ENCODE peak calls at places on chromosomes 11 and 22, in four cellular contexts. L, O, A and H are unnamed samples.
A peak's percentile ranks its signal among the peaks of the same experiment; 100 is the strongest.

GRCh38 chr11:131591051-131591461 is 220.6 kb downstream of the NTM start:
- DNase-seq in L (no peak), O (no peak), A (peak; percentile 63), H (no peak)

GRCh38 chr11:118522571-118523072 is 4.7 kb upstream of the TTC36 start:
- DNase-seq in L (peak; percentile 35), O (peak; percentile 41), A (no peak), H (peak; percentile 42)

GRCh38 chr11:79931692-79932091 is 490.9 kb upstream of the TENM4 start:
- DNase-seq in L (no peak), O (no peak), A (no peak), H (no peak)

GRCh38 chr22:45211435-45211834 is 29.3 kb downstream of the KIAA0930 start:
- DNase-seq in L (no peak), O (no peak), A (no peak), H (no peak)

GRCh38 chr11:108117746-108118371 is 3.5 kb upstream of the ACAT1 start:
- DNase-seq in L (peak; percentile 46), O (peak; percentile 47), A (no peak), H (peak; percentile 63)

GRCh38 chr11:65640483-65641207 is 2.7 kb downstream of the SIPA1 start:
- DNase-seq in L (no peak), O (no peak), A (no peak), H (no peak)

GRCh38 chr22:40367342-40367741 is 3.1 kb upstream of the SGSM3 start:
- DNase-seq in L (no peak), O (no peak), A (no peak), H (no peak)

GRCh38 chr22:41620646-41621098 is at the start of gene DESI1:
- DNase-seq in L (peak; percentile 21), O (no peak), A (no peak), H (no peak)

GRCh38 chr11:10927533-10927932 is 69.7 kb upstream of the ZBED5 start:
- DNase-seq in L (no peak), O (no peak), A (no peak), H (no peak)

GRCh38 chr11:10925149-10925926 is 67.5 kb upstream of the ZBED5 start:
- DNase-seq in L (no peak), O (no peak), A (no peak), H (peak; percentile 48)

GRCh38 chr11:10923886-10924285 is 66.0 kb upstream of the ZBED5 start:
- DNase-seq in L (no peak), O (no peak), A (no peak), H (no peak)

GRCh38 chr11:10930224-10930960 is 72.5 kb upstream of the ZBED5 start:
- DNase-seq in L (no peak), O (no peak), A (no peak), H (no peak)

GRCh38 chr11:10926801-10927200 is 68.9 kb upstream of the ZBED5 start:
- DNase-seq in L (no peak), O (no peak), A (no peak), H (peak; percentile 36)
- TF ChIP-seq MAFK in L (no peak), O (no peak), A (no peak), H (no peak)

DNA sequence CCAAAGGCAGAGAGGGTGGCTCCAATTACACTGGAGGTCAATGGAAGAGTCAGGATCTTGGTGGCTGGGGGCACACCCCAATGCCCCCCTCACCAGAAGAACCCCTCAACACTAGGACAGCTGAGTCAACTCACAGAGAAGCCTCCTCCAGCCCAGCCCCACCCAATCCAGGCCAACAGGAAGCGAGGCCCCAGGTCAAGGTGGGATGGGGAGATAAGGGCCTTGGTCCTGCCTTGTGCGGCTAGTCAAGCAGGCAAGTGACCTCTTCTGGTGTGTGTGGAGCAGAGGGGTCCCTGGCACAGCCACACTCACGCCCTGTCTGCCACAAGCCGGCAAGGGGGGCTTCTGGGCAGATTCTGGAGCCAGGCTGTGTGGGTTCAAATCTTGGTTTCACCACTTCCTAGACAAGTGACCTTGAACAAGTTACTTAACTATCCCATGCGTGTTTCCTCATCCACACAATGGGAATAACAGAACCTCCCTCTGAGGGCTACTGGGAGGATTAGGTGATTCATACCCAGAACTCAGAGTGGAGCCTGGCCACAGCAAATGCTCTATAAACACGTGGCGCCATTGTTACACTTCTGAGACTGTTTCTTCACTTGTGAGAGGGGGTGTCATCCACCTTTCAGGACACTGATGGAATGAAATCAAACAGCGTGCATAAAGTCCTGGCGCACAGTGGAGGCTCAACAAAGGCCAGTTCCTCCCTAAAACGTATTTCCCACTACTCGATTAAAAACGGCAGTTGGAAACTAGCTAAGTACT is 3.3 kb downstream of the TTLL12 start:
- DNase-seq in L (peak; percentile 67), O (peak; percentile 85), A (no peak), H (no peak)
- TF ChIP-seq HDAC2 in L (no peak), O (no peak), A (no peak), H (no peak)

GRCh38 chr22:32916025-32916424 is 114.5 kb downstream of the TIMP3 start:
- DNase-seq in L (no peak), O (no peak), A (no peak), H (no peak)
- TF ChIP-seq MAFK in L (no peak), O (no peak), A (no peak), H (no peak)

GRCh38 chr22:33099593-33099992 is 41.4 kb upstream of the SYN3 start:
- DNase-seq in L (no peak), O (no peak), A (no peak), H (no peak)

GRCh38 chr22:33090836-33091235 is 32.7 kb upstream of the SYN3 start:
- DNase-seq in L (no peak), O (no peak), A (no peak), H (no peak)

GRCh38 chr22:33101550-33101949 is 43.4 kb upstream of the SYN3 start:
- DNase-seq in L (no peak), O (no peak), A (no peak), H (no peak)

GRCh38 chr22:33095661-33096060 is 37.5 kb upstream of the SYN3 start:
- DNase-seq in L (no peak), O (no peak), A (no peak), H (no peak)
- TF ChIP-seq HDAC2 in L (no peak), O (no peak), A (no peak), H (no peak)

GRCh38 chr22:35631597-35631996 is 14.5 kb upstream of the MB start:
- DNase-seq in L (peak; percentile 60), O (peak; percentile 41), A (peak; percentile 85), H (peak; percentile 81)
- TF ChIP-seq MAFK in L (no peak), O (no peak), A (no peak), H (no peak)

DNA sequence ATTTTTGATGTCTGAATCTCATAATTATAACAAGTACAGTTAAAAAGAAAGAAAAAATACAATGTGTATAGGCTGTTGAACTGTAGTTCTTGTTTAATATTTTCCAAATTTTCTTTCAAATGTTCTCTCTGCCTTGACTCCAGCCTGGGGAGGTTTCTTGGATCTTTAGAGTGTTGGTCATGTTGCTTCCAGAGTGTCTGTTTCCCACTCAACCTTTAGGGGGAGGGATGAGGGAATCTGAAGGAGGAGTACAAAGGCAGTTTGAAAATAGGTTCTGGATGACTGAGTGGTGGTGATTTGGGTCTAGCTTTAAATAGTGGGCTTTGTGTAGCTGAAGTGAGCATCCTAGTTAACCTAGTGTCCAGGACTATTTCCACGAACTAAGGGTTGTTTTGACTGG is 2.0 kb downstream of the CTNND1 start:
- DNase-seq in L (peak; percentile 50), O (peak; percentile 54), A (no peak), H (no peak)
- TF ChIP-seq HDAC2 in L (no peak), O (no peak), A (no peak), H (no peak)

DNA sequence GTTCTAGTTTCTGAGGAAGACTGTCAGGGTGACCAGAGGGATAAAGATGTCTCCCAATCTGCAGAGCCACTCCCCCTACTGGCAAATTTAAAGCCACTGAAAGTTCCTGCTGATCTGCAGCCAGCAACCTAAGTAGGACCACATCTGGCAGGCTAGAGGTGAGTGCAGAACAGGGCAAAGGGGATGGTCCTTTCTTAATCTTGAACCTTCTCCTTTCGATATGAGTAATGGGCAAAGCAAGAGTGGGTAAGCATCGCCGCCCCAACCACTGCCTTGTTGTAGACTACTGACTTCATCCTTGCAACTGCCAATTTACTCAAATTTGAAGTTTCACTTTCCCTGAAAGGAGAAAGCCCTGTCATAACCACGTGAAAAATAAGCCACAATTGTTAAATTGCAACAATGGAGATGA is 30.7 kb downstream of the SCUBE2 start:
- DNase-seq in L (peak; percentile 23), O (peak; percentile 38), A (no peak), H (peak; percentile 18)
- TF ChIP-seq MAFK in L (no peak), O (no peak), A (no peak), H (no peak)

GRCh38 chr11:7450836-7451235 is 34.5 kb upstream of the OLFML1 start:
- DNase-seq in L (no peak), O (no peak), A (no peak), H (no peak)

GRCh38 chr11:7449841-7450214 is 35.5 kb upstream of the OLFML1 start:
- DNase-seq in L (no peak), O (no peak), A (no peak), H (no peak)

GRCh38 chr11:7449196-7449840 is 36.0 kb upstream of the OLFML1 start:
- DNase-seq in L (no peak), O (no peak), A (no peak), H (no peak)

GRCh38 chr11:7451952-7452507 is 33.3 kb upstream of the OLFML1 start:
- DNase-seq in L (no peak), O (no peak), A (no peak), H (no peak)

GRCh38 chr11:7451520-7451919 is 33.8 kb upstream of the OLFML1 start:
- DNase-seq in L (no peak), O (no peak), A (no peak), H (no peak)
- TF ChIP-seq HDAC2 in L (no peak), O (no peak), A (no peak), H (no peak)

DNA sequence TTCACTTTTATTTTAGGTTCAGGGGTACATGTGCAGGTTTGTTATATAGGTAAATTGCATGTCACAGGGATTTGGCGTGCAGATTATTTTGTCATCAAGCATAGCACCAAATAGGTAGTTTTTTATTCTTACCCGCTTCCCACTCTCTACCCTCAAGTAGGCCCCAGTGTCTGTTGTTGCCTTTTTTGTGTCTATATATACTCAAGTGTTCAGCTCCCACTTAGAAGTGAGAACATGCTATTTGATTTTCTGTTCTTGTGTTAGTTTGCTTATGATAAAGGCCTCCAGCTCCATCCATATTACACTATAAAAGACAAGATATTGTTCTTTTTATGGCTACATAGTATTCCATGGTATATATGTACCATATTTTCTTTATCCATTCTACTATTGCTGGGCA is 28.5 kb upstream of the LIN7C start:
- DNase-seq in L (no peak), O (no peak), A (no peak), H (no peak)
- TF ChIP-seq MAFK in L (no peak), O (no peak), A (no peak), H (no peak)